ENCODE peak calls at places on chromosomes 16 and 17, in six cellular contexts. R is SK-N-SH, L is HCT116, I is K562, K is GM12878, M is H1. C is an unnamed sample.

GRCh38 chr17:43713494-43714162 is 45.0 kb downstream of the SOST start:
- DNase-seq in M (no peak), I (no peak), K (no peak), L (no peak), R (peak), C (peak)

GRCh38 chr17:32927724-32928526 is at the start of gene TMEM98:
- DNase-seq in K (no peak), M (no peak), R (peak), L (no peak), I (peak), C (peak)

GRCh38 chr16:47413041-47413440 is 47.8 kb downstream of the ITFG1 start:
- DNase-seq in R (no peak), M (no peak), L (no peak), I (no peak), K (no peak), C (no peak)

GRCh38 chr17:60151355-60151754 is 1.6 kb downstream of the CA4 start:
- DNase-seq in K (no peak), M (no peak), L (no peak), R (no peak), I (no peak), C (no peak)

GRCh38 chr16:78740269-78740668 is 640.8 kb downstream of the WWOX start:
- DNase-seq in M (no peak), K (no peak), I (no peak), L (no peak), R (no peak), C (no peak)

GRCh38 chr17:42253173-42253545 is 23.0 kb downstream of the STAT5B start:
- DNase-seq in M (no peak), I (no peak), L (no peak), R (no peak), K (no peak), C (no peak)

GRCh38 chr17:6708357-6708961 is 4.7 kb downstream of the SLC13A5 start:
- DNase-seq in K (no peak), I (no peak), M (no peak), R (no peak), L (no peak), C (no peak)

GRCh38 chr17:46167826-46168569 is 25.2 kb downstream of the KANSL1 start:
- DNase-seq in K (no peak), I (no peak), M (no peak), R (no peak), L (no peak), C (peak)

GRCh38 chr17:45813051-45813731 is 29.1 kb downstream of the CRHR1 start:
- DNase-seq in K (no peak), L (no peak), R (peak), M (peak), I (peak), C (peak)

GRCh38 chr17:21296097-21297025 is 11.8 kb downstream of the MAP2K3 start:
- DNase-seq in R (peak), L (no peak), K (no peak), I (peak), M (no peak), C (no peak)

GRCh38 chr17:21297026-21297520 is 12.6 kb downstream of the MAP2K3 start:
- DNase-seq in I (no peak), M (no peak), R (peak), L (no peak), K (no peak), C (no peak)

GRCh38 chr17:21293846-21294240 is 9.3 kb downstream of the MAP2K3 start:
- DNase-seq in M (no peak), K (no peak), R (peak), L (no peak), I (no peak), C (no peak)

GRCh38 chr17:21294321-21295035 is 10.0 kb downstream of the MAP2K3 start:
- DNase-seq in I (peak), K (no peak), L (no peak), R (peak), M (no peak), C (no peak)

GRCh38 chr17:21295036-21295952 is 10.8 kb downstream of the MAP2K3 start:
- DNase-seq in R (peak), M (no peak), I (peak), L (no peak), K (no peak), C (no peak)
- TF ChIP-seq JUND in R (no peak), M (no peak), I (no peak), L (no peak), K (no peak), C (no peak)

DNA sequence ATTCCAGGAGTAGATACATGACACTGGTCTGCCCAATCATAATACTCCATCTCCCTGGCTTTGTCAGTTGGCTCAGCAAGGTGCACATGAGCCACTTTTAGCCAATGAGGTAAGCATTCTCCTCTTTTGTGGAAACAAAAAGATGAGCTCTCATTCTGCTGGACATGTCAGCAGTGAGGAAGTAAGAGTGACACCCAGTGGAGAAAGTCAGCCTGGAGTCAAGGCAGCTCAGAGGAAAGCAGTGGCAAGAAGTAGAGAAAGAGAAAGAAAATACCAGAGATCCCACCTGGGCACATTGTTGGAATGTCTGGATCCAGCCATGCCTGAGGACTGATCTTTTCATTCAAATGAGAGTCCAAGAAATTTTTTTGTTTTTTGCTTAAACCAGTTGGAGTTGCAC is 496.9 kb upstream of the C16orf82 start:
- DNase-seq in I (peak), M (no peak), R (no peak), K (no peak), L (no peak), C (peak)
- TF ChIP-seq JUND in I (no peak), M (no peak), R (no peak), K (no peak), L (no peak), C (no peak)

GRCh38 chr16:12323007-12323699 is 346.6 kb downstream of the SNX29 start:
- DNase-seq in K (peak), L (no peak), R (no peak), I (no peak), M (no peak), C (no peak)
- TF ChIP-seq JUND in K (no peak), L (no peak), R (no peak), I (no peak), M (no peak), C (no peak)

GRCh38 chr16:56800355-56800754 is 64.7 kb upstream of the SLC12A3 start:
- DNase-seq in K (no peak), R (no peak), L (no peak), M (no peak), I (no peak), C (peak)
- TF ChIP-seq JUND in K (no peak), R (no peak), L (no peak), M (no peak), I (no peak), C (no peak)

GRCh38 chr17:34412022-34412421 is 49.0 kb upstream of the CCL1 start:
- DNase-seq in M (no peak), K (no peak), R (no peak), L (no peak), I (no peak), C (no peak)
- TF ChIP-seq JUND in M (no peak), K (no peak), R (no peak), L (no peak), I (no peak), C (no peak)